ENCODE peak calls at places on chromosomes 7 and 10, in nine cellular contexts. U is CD4-positive, alpha-beta T cell; M is activated T-helper 1 cell treated with Interleukin-2 at 50 U/mL for 16 hours; Y is activated CD4-positive, alpha-beta T cell treated with anti-CD3 and anti-CD28 coated beads, Interleukin-2, amount 50 U/mL, for 1 hour; C is kidney tubule cell; D is HuH-7; K is T-helper 1 cell; N is NCI-H1417; O is putamen. F is an unnamed sample.
A peak's percentile ranks its signal among the peaks of the same experiment; 100 is the strongest.

GRCh38 chr10:5910323-5911100 is 20.5 kb downstream of the FBH1 start:
- DNase-seq in U (no peak), M (no peak), Y (no peak), C (no peak), D (no peak), K (no peak), N (peak; percentile 16), O (no peak), F (peak; percentile 6)

GRCh38 chr7:45021604-45022296 is 21.7 kb downstream of the CCM2 start:
- DNase-seq in U (no peak), M (no peak), Y (no peak), C (peak; percentile 85), D (no peak), K (no peak), N (no peak), O (peak; percentile 83), F (peak; percentile 14)

GRCh38 chr7:36911788-36912187 is 187.5 kb upstream of the AOAH start:
- DNase-seq in U (no peak), M (no peak), Y (no peak), C (no peak), D (no peak), K (no peak), N (peak; percentile 96), O (no peak), F (no peak)

GRCh38 chr7:138890782-138891445 is 90.3 kb downstream of the KIAA1549 start:
- DNase-seq in U (no peak), M (no peak), Y (no peak), C (peak; percentile 84), D (no peak), K (no peak), N (peak; percentile 41), O (no peak), F (peak; percentile 50)

GRCh38 chr7:104890216-104890615 is 123.8 kb upstream of the KMT2E start:
- DNase-seq in U (no peak), M (no peak), Y (no peak), C (no peak), D (no peak), K (no peak), N (no peak), O (no peak), F (no peak)

GRCh38 chr10:78407009-78407711 is 373.5 kb downstream of the RPS24 start:
- DNase-seq in U (peak; percentile 32), M (peak; percentile 11), Y (peak; percentile 50), C (peak; percentile 93), D (peak; percentile 74), K (no peak), N (peak; percentile 94), O (peak; percentile 87), F (peak; percentile 92)

GRCh38 chr10:96043895-96044580 is 655 bp downstream of the CCNJ start:
- DNase-seq in U (peak; percentile 29), M (peak; percentile 22), Y (peak; percentile 30), C (peak; percentile 55), D (peak; percentile 57), K (peak; percentile 12), N (peak; percentile 82), O (peak; percentile 11), F (peak; percentile 43)

GRCh38 chr10:9596368-9596920 is 1421.2 kb upstream of the CELF2 start:
- DNase-seq in U (no peak), M (no peak), Y (no peak), C (peak; percentile 75), D (no peak), K (no peak), N (no peak), O (no peak), F (peak; percentile 63)

GRCh38 chr10:89645742-89646172 is 715 bp upstream of the PANK1 start:
- DNase-seq in U (no peak), M (no peak), Y (no peak), C (no peak), D (peak; percentile 38), K (no peak), N (no peak), O (peak; percentile 9), F (no peak)

F was measured in astrocyte of the spinal cord.